ENCODE peak calls at places on chromosome 19, in six cellular contexts. H, K, W, F, E and G are unnamed samples.

GRCh38 chr19:28242317-28242927 is 970.5 kb downstream of the UQCRFS1 start:
- DNase-seq in H (no peak), K (no peak), W (peak; percentile 51), F (peak; percentile 77), E (no peak), G (peak; percentile 83)

GRCh38 chr19:13764821-13765394 is 586 bp downstream of the MRI1 start:
- DNase-seq in H (no peak), K (no peak), W (peak; percentile 32), F (peak; percentile 44), E (no peak), G (peak; percentile 58)

GRCh38 chr19:33740811-33741396 is 55.8 kb upstream of the KCTD15 start:
- DNase-seq in H (peak; percentile 21), K (no peak), W (peak; percentile 81), F (peak; percentile 74), E (peak; percentile 31), G (peak; percentile 92)

GRCh38 chr19:1066748-1067340 is at the start of gene ARHGAP45:
- DNase-seq in H (no peak), K (no peak), W (peak; percentile 49), F (peak; percentile 83), E (no peak), G (peak; percentile 68)

GRCh38 chr19:597406-598315 is 8.0 kb downstream of the HCN2 start:
- DNase-seq in H (no peak), K (no peak), W (no peak), F (no peak), E (no peak), G (no peak)

GRCh38 chr19:4187313-4188122 is 5.0 kb downstream of the ANKRD24 start:
- DNase-seq in H (no peak), K (no peak), W (no peak), F (no peak), E (no peak), G (no peak)

GRCh38 chr19:11322269-11323024 is 17.0 kb downstream of the RAB3D start:
- DNase-seq in H (no peak), K (no peak), W (no peak), F (no peak), E (no peak), G (no peak)

GRCh38 chr19:55198651-55199050 is 10.7 kb downstream of the PTPRH start:
- DNase-seq in H (no peak), K (no peak), W (no peak), F (no peak), E (no peak), G (no peak)

GRCh38 chr19:55720801-55721200 is 17.4 kb downstream of the NLRP9 start:
- DNase-seq in H (no peak), K (no peak), W (no peak), F (no peak), E (no peak), G (no peak)

GRCh38 chr19:31279436-31279765 is 69.8 kb downstream of the TSHZ3 start:
- DNase-seq in H (no peak), K (no peak), W (no peak), F (no peak), E (no peak), G (no peak)

GRCh38 chr19:5345895-5346386 is 5.3 kb upstream of the PTPRS start:
- DNase-seq in H (no peak), K (no peak), W (no peak), F (no peak), E (no peak), G (no peak)

GRCh38 chr19:35346193-35347052 is 1.3 kb upstream of the FFAR1 start:
- DNase-seq in H (no peak), K (peak; percentile 74), W (no peak), F (peak; percentile 26), E (peak; percentile 16), G (no peak)

GRCh38 chr19:14516746-14517438 is 1.3 kb downstream of the DNAJB1 start:
- DNase-seq in H (no peak), K (no peak), W (no peak), F (peak; percentile 17), E (no peak), G (no peak)

GRCh38 chr19:55443045-55443823 is at the start of gene SHISA7:
- DNase-seq in H (no peak), K (no peak), W (no peak), F (peak; percentile 47), E (no peak), G (peak; percentile 69)

GRCh38 chr19:31586282-31586681 is 237.0 kb upstream of the TSHZ3 start:
- DNase-seq in H (no peak), K (no peak), W (no peak), F (no peak), E (no peak), G (no peak)

GRCh38 chr19:50510700-50511068 is 307 bp downstream of the JOSD2 start:
- DNase-seq in H (no peak), K (no peak), W (no peak), F (no peak), E (no peak), G (peak; percentile 93)

GRCh38 chr19:35246466-35247096 is 2.2 kb upstream of the LSR start:
- DNase-seq in H (no peak), K (no peak), W (no peak), F (no peak), E (no peak), G (no peak)

GRCh38 chr19:56608274-56608964 is 13.3 kb downstream of the ZNF71 start:
- DNase-seq in H (no peak), K (no peak), W (no peak), F (no peak), E (no peak), G (no peak)

GRCh38 chr19:35629332-35629633 is 447 bp downstream of the RBM42 start:
- DNase-seq in H (no peak), K (no peak), W (no peak), F (no peak), E (no peak), G (no peak)

GRCh38 chr19:12985049-12985776 is 10.1 kb upstream of the NFIX start:
- DNase-seq in H (no peak), K (no peak), W (no peak), F (peak; percentile 80), E (peak; percentile 75), G (no peak)

GRCh38 chr19:4175669-4175931 is 6.8 kb downstream of the SIRT6 start:
- DNase-seq in H (no peak), K (no peak), W (no peak), F (no peak), E (no peak), G (no peak)

GRCh38 chr19:42249149-42249750 is 5.7 kb downstream of the ERF start:
- DNase-seq in H (no peak), K (no peak), W (no peak), F (no peak), E (no peak), G (no peak)

GRCh38 chr19:4015705-4016402 is 8.3 kb downstream of the PIAS4 start:
- DNase-seq in H (no peak), K (no peak), W (no peak), F (no peak), E (no peak), G (no peak)

GRCh38 chr19:13861714-13862531 is 15.0 kb upstream of the NANOS3 start:
- DNase-seq in H (no peak), K (peak; percentile 79), W (peak; percentile 95), F (peak; percentile 92), E (peak; percentile 77), G (peak; percentile 87)

GRCh38 chr19:16232127-16232526 is 34.4 kb downstream of the AP1M1 start:
- DNase-seq in H (no peak), K (no peak), W (no peak), F (no peak), E (no peak), G (no peak)

GRCh38 chr19:50457300-50457699 is 19.0 kb upstream of the EMC10 start:
- DNase-seq in H (no peak), K (no peak), W (no peak), F (no peak), E (no peak), G (no peak)

GRCh38 chr19:15265849-15266248 is 33.6 kb upstream of the EPHX3 start:
- DNase-seq in H (no peak), K (no peak), W (no peak), F (no peak), E (no peak), G (no peak)

GRCh38 chr19:46218160-46218559 is 11.4 kb upstream of the IGFL1 start:
- DNase-seq in H (peak; percentile 38), K (no peak), W (peak; percentile 81), F (peak; percentile 39), E (peak; percentile 23), G (peak; percentile 88)
- TF ChIP-seq CREB1 in H (no peak), K (no peak), W (no peak), F (peak; percentile 29), E (no peak), G (no peak)

DNA sequence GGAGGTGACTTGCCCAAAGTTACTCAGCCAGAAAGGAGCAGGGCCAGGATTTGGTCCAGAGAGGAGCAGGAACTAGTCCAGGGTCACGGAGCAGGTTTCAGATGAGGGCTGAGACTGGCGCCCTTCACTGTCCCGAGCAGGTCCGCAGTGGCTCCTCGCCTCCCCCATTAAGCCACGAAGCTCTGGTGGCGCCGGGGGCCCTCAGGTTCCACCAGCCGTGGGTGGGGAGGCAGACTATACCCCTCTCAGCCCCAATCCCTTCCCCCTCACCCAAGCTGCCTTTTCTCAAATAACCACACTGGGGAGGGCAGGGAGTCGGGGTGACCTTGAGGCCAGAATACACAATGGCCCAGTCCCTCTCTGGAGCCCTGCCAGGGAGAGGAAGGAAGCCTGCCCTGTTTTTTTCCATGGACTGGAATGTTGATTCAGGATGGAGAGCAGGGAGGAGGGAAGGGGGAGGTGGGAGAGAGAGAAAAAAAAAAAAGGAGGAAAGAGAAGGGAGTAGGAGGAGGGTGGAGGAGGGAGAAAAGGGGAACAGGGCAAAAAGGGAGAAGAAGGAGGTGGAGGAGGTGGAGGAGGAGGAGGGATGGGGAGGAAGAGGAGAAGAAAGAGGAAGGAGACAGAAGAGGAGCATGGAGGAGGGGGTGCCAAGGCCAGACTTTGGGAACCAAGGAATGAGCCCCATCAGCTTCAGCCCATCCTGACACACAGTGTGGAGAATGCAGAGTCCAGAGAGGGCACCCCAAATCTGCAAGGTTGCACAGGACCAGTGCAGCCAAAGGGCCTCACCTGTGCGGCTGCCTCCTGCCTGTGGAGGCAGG is 19.7 kb downstream of the CEACAM16 start:
- DNase-seq in H (no peak), K (no peak), W (peak; percentile 66), F (no peak), E (peak; percentile 98), G (peak; percentile 95)
- TF ChIP-seq CREB1 in H (no peak), K (no peak), W (no peak), F (no peak), E (peak; percentile 38), G (no peak)

DNA sequence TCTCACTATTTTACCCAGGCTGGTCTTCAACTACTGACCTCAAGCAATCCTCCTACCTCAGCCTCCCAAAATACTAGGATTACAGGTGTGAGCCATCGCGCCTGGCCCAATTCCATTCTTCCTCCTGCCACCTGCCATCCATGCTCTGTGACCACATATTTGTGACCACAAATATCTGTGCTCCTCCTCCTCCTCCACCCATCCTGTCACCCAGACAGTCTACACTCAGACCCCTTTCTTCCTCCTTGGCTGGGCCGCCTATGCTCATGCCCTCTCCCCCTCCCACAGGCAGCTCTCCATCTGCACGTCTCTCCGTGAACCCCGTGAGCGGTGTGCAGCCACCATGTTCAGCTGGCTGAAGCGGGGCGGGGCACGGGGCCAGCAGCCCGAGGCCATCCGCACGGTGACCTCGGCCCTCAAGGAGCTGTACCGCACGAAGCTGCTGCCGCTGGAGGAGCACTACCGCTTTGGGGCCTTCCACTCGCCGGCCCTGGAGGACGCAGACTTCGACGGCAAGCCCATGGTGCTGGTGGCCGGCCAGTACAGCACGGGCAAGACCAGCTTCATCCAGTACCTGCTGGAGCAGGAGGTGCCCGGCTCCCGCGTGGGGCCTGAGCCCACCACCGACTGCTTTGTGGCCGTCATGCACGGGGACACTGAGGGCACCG is 3.2 kb downstream of the EHD2 start:
- DNase-seq in H (no peak), K (no peak), W (no peak), F (no peak), E (no peak), G (no peak)
- TF ChIP-seq CREB1 in H (no peak), K (no peak), W (no peak), F (no peak), E (no peak), G (no peak)

GRCh38 chr19:2654585-2654861 is 48.0 kb downstream of the GNG7 start:
- DNase-seq in H (no peak), K (no peak), W (no peak), F (no peak), E (no peak), G (no peak)
- TF ChIP-seq CREB1 in H (no peak), K (no peak), W (no peak), F (no peak), E (no peak), G (no peak)